ENCODE peak calls at places on chromosomes 13 and 19, in ten cellular contexts. G is hepatocyte, E is HCT116, Z is MG63, P is ascending aorta, T is HAP-1, X is cardiac muscle cell, W is epithelial cell of proximal tubule, Q is immature natural killer cell, S is NCI-H1092. D is an unnamed sample.

GRCh38 chr19:24054044-24054935 is 32.7 kb upstream of the ZNF254 start:
- DNase-seq in E (peak), P (no peak), W (peak), X (no peak), Q (no peak), G (peak), S (no peak), Z (peak), T (no peak), D (no peak)

GRCh38 chr19:14442904-14443631 is 10.0 kb downstream of the PKN1 start:
- DNase-seq in T (no peak), Z (no peak), X (no peak), E (no peak), Q (no peak), W (no peak), P (no peak), S (no peak), G (no peak), D (no peak)

GRCh38 chr19:48059331-48059730 is 15.5 kb upstream of the CABP5 start:
- DNase-seq in E (no peak), W (no peak), T (no peak), G (no peak), Z (no peak), S (no peak), P (no peak), Q (no peak), X (no peak), D (no peak)

GRCh38 chr19:29662604-29663404 is 2.5 kb upstream of the PLEKHF1 start:
- DNase-seq in Z (peak), E (no peak), G (peak), T (no peak), Q (no peak), X (peak), S (no peak), P (peak), W (no peak), D (no peak)

GRCh38 chr19:39496063-39496462 is 2.7 kb upstream of the DLL3 start:
- DNase-seq in E (no peak), T (no peak), S (no peak), W (no peak), P (no peak), Z (no peak), Q (no peak), G (no peak), X (no peak), D (no peak)

GRCh38 chr19:20321139-20321656 is 154.2 kb downstream of the ZNF486 start:
- DNase-seq in S (no peak), T (no peak), Z (no peak), Q (no peak), P (no peak), W (no peak), X (no peak), E (no peak), G (no peak), D (no peak)

GRCh38 chr19:51726049-51726448 is 2.3 kb upstream of the HAS1 start:
- DNase-seq in E (no peak), W (no peak), T (peak), X (no peak), P (no peak), G (peak), Z (peak), Q (no peak), S (no peak), D (peak)

GRCh38 chr19:31517466-31518180 is 168.4 kb upstream of the TSHZ3 start:
- DNase-seq in P (no peak), X (no peak), W (no peak), T (no peak), S (no peak), Z (no peak), G (no peak), E (no peak), Q (no peak), D (no peak)

GRCh38 chr13:101474419-101474957 is 22.0 kb downstream of the ITGBL1 start:
- DNase-seq in G (peak), S (no peak), W (no peak), Q (no peak), E (no peak), P (no peak), X (peak), T (no peak), Z (peak), D (peak)

GRCh38 chr13:46600943-46601311 is 48.0 kb downstream of the LRCH1 start:
- DNase-seq in X (no peak), E (no peak), S (no peak), W (no peak), Q (no peak), G (no peak), T (no peak), Z (no peak), P (no peak), D (no peak)

GRCh38 chr13:49571299-49572240 is 13.8 kb downstream of the RCBTB1 start:
- DNase-seq in S (no peak), W (no peak), G (no peak), T (no peak), P (no peak), Z (no peak), X (no peak), Q (no peak), E (no peak), D (no peak)

GRCh38 chr19:55440411-55441105 is 2.5 kb downstream of the SHISA7 start:
- DNase-seq in Q (no peak), Z (no peak), P (no peak), W (no peak), T (peak), E (no peak), S (no peak), G (no peak), X (no peak), D (no peak)

GRCh38 chr13:42174344-42175162 is 97.4 kb upstream of the AKAP11 start:
- DNase-seq in Q (no peak), G (peak), E (no peak), P (no peak), W (no peak), X (no peak), T (no peak), S (no peak), Z (peak), D (no peak)

GRCh38 chr13:110512198-110512740 is 49.3 kb downstream of the RAB20 start:
- DNase-seq in E (no peak), Q (no peak), Z (no peak), W (no peak), P (no peak), G (no peak), X (no peak), S (no peak), T (no peak), D (no peak)

GRCh38 chr13:113589251-113589960 is 4.9 kb downstream of the TFDP1 start:
- DNase-seq in T (peak), G (no peak), X (no peak), S (no peak), P (no peak), Z (peak), W (no peak), Q (no peak), E (no peak), D (no peak)

GRCh38 chr19:49442793-49443365 is 1.6 kb upstream of the SLC17A7 start:
- DNase-seq in E (peak), G (peak), S (no peak), W (no peak), Q (no peak), P (peak), Z (peak), T (peak), X (peak), D (peak)